ENCODE peak calls at places on chromosomes 11 and 22, in ten cellular contexts. H, W, E, C, V, T, F, I, A and X are unnamed samples.

GRCh38 chr11:93238956-93239355 is 41.2 kb upstream of the SLC36A4 start:
- DNase-seq in W (no peak), T (no peak), C (no peak), E (no peak), A (no peak), H (no peak), I (no peak), F (no peak), V (no peak), X (no peak)

GRCh38 chr11:107123022-107123421 is 104.7 kb upstream of the GUCY1A2 start:
- DNase-seq in W (no peak), F (no peak), H (no peak), A (no peak), I (no peak), C (no peak), E (no peak), V (no peak), T (no peak), X (no peak)

GRCh38 chr11:44621140-44621681 is 55.7 kb downstream of the CD82 start:
- DNase-seq in I (peak), E (peak), F (peak), W (peak), C (peak), A (peak), T (peak), H (peak), V (peak), X (peak)

GRCh38 chr11:63518548-63518947 is 12.7 kb downstream of the LGALS12 start:
- DNase-seq in T (no peak), W (no peak), H (peak), F (no peak), A (peak), E (no peak), V (no peak), I (no peak), C (peak), X (no peak)

GRCh38 chr22:40153186-40153585 is 24.5 kb upstream of the TNRC6B start:
- DNase-seq in E (no peak), F (no peak), W (no peak), C (no peak), V (peak), H (no peak), T (no peak), A (no peak), I (no peak), X (no peak)

GRCh38 chr22:40764743-40765441 is 54.3 kb downstream of the SLC25A17 start:
- DNase-seq in E (no peak), V (no peak), I (no peak), W (no peak), A (no peak), H (no peak), T (no peak), C (peak), F (no peak), X (no peak)

GRCh38 chr11:45816614-45817013 is 11.7 kb downstream of the SLC35C1 start:
- DNase-seq in F (no peak), C (no peak), E (no peak), W (peak), H (no peak), A (no peak), I (no peak), V (peak), T (no peak), X (no peak)

GRCh38 chr11:94553938-94554337 is 10.2 kb downstream of the FUT4 start:
- DNase-seq in A (peak), H (peak), I (no peak), T (no peak), C (no peak), W (no peak), V (no peak), F (no peak), E (no peak), X (no peak)

GRCh38 chr11:4672470-4672869 is 25.2 kb downstream of the OR51E2 start:
- DNase-seq in E (no peak), A (no peak), H (no peak), V (no peak), W (no peak), F (no peak), C (no peak), T (no peak), I (no peak), X (no peak)

GRCh38 chr22:39493759-39494158 is 8.3 kb upstream of the MIEF1 start:
- DNase-seq in F (no peak), E (no peak), C (peak), A (peak), V (no peak), T (no peak), H (peak), W (no peak), I (peak), X (no peak)

GRCh38 chr11:125802387-125802786 is 14.5 kb downstream of the PATE3 start:
- DNase-seq in W (no peak), F (no peak), A (no peak), V (no peak), H (no peak), T (no peak), E (no peak), C (no peak), I (no peak), X (no peak)

GRCh38 chr11:67057410-67057757 is 737 bp downstream of the RHOD start:
- DNase-seq in V (no peak), E (no peak), W (no peak), T (no peak), I (no peak), F (no peak), H (no peak), A (no peak), C (no peak), X (no peak)

GRCh38 chr11:128493570-128493965 is 93.8 kb downstream of the ETS1 start:
- DNase-seq in F (no peak), C (no peak), T (no peak), I (no peak), W (no peak), H (no peak), E (no peak), A (peak), V (no peak), X (no peak)

GRCh38 chr11:1226226-1226961 is 3.5 kb downstream of the MUC5B start:
- DNase-seq in A (no peak), H (no peak), I (peak), W (peak), T (no peak), V (peak), F (peak), C (no peak), E (peak), X (no peak)

GRCh38 chr22:31289335-31289734 is 3.0 kb downstream of the PIK3IP1 start:
- DNase-seq in I (no peak), F (no peak), A (no peak), H (no peak), C (no peak), W (no peak), E (no peak), V (no peak), T (no peak), X (no peak)

GRCh38 chr11:18230859-18231258 is 5.7 kb downstream of the SAA4 start:
- DNase-seq in H (no peak), F (no peak), A (no peak), V (no peak), T (no peak), I (no peak), W (no peak), C (no peak), E (no peak), X (no peak)

GRCh38 chr22:36355362-36355761 is 32.4 kb downstream of the MYH9 start:
- DNase-seq in F (no peak), I (no peak), V (no peak), H (no peak), T (no peak), C (peak), A (no peak), E (no peak), W (no peak), X (no peak)

GRCh38 chr11:59776210-59777066 is 21.3 kb downstream of the STX3 start:
- DNase-seq in T (no peak), W (no peak), F (no peak), E (no peak), C (no peak), H (peak), I (no peak), V (no peak), A (peak), X (no peak)

DNA sequence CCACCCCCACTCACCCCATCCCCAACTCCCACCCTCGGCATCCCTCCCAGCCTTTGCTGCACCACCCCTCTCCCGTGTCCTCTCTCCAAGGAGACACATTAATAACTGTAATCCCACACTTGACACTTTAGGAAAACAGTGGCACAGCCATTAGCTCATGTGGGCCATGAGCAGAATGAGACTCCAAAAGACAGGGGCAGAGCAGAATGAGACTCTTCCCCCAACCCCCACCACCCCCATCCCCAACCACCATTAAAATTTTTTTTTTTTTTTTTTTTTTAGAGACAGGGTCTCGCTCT is 6.2 kb upstream of the SLCO2B1 start:
- DNase-seq in C (no peak), E (no peak), W (no peak), H (no peak), A (no peak), I (no peak), V (no peak), F (no peak), T (no peak), X (no peak)
- TF ChIP-seq CTCF in C (no peak), E (no peak), W (no peak), H (no peak), A (no peak), I (no peak), V (no peak), F (no peak), T (no peak), X (no peak)

GRCh38 chr22:33025675-33026074 is 32.5 kb downstream of the SYN3 start:
- DNase-seq in T (no peak), C (no peak), E (no peak), A (no peak), W (no peak), H (no peak), I (no peak), V (no peak), F (no peak), X (no peak)

GRCh38 chr22:33034753-33035152 is 23.4 kb downstream of the SYN3 start:
- DNase-seq in H (no peak), E (no peak), T (no peak), F (no peak), W (peak), A (no peak), I (no peak), V (no peak), C (no peak), X (no peak)

GRCh38 chr22:33035276-33035863 is 22.8 kb downstream of the SYN3 start:
- DNase-seq in V (no peak), E (no peak), T (no peak), W (peak), H (no peak), F (no peak), I (no peak), A (no peak), C (no peak), X (no peak)

GRCh38 chr22:33028191-33028700 is 29.9 kb downstream of the SYN3 start:
- DNase-seq in I (no peak), T (no peak), C (no peak), A (no peak), E (no peak), F (no peak), W (peak), H (no peak), V (no peak), X (no peak)

DNA sequence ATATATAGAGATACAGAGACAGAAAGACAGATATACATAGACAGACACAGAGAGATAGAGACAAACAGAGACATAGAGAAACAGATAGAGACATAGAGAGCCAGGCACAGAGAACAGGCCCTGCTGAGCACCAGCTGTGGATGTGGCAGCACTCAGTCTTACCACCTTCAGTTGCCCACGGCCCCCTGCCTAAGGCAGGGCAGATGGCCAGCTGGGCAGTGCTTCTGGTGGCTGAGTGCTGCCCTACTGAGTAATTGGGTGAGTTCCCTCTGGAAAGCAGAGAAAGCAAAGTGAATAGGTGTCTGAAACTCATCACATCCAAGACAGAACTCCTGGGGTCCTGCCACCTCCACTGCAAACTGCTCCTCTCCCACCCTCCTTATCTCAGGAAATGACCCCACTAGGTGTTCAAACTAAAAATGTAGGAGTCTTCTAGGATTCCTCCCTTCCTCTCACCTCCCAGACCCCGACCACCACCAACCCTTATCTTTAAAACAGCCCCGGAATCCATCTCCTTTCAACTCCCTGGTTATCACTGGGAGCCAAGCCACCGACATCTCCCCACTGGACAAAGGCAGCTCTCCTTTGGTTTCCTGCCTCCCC is 27.2 kb downstream of the SYN3 start:
- DNase-seq in W (peak), I (no peak), A (no peak), V (no peak), C (no peak), H (no peak), T (no peak), F (no peak), E (no peak), X (no peak)
- TF ChIP-seq CTCF in W (no peak), I (no peak), A (no peak), V (no peak), C (no peak), H (no peak), T (no peak), F (no peak), E (no peak), X (no peak)

GRCh38 chr11:13836666-13837065 is 125.9 kb upstream of the SPON1 start:
- DNase-seq in W (no peak), T (no peak), H (no peak), F (no peak), C (no peak), E (no peak), V (no peak), I (no peak), A (no peak), X (no peak)

GRCh38 chr11:13831707-13832106 is 130.8 kb upstream of the SPON1 start:
- DNase-seq in T (no peak), C (no peak), E (no peak), F (no peak), A (peak), H (no peak), W (no peak), V (no peak), I (no peak), X (no peak)

GRCh38 chr11:13837286-13837685 is 125.2 kb upstream of the SPON1 start:
- DNase-seq in F (no peak), I (no peak), T (no peak), H (no peak), C (no peak), A (peak), V (no peak), W (no peak), E (no peak), X (no peak)

GRCh38 chr11:13834463-13834862 is 128.1 kb upstream of the SPON1 start:
- DNase-seq in A (no peak), H (no peak), V (peak), E (no peak), T (no peak), C (no peak), W (peak), F (no peak), I (no peak), X (peak)
- TF ChIP-seq CTCF in A (peak), H (peak), V (peak), E (peak), T (no peak), C (peak), W (peak), F (peak), I (peak), X (peak)

GRCh38 chr11:65911682-65912568 is 6.9 kb downstream of the C11orf68 start:
- DNase-seq in H (no peak), F (no peak), C (peak), T (no peak), A (peak), W (peak), V (peak), E (no peak), I (no peak), X (peak)
- TF ChIP-seq CTCF in H (peak), F (peak), C (peak), T (peak), A (peak), W (peak), V (peak), E (no peak), I (peak), X (peak)

GRCh38 chr11:121040614-121041002 is 16.7 kb downstream of the TBCEL start:
- DNase-seq in F (no peak), C (no peak), W (no peak), I (no peak), A (no peak), E (no peak), V (no peak), T (no peak), H (no peak), X (no peak)
- TF ChIP-seq CTCF in F (no peak), C (no peak), W (no peak), I (no peak), A (no peak), E (no peak), V (no peak), T (no peak), H (no peak), X (no peak)

DNA sequence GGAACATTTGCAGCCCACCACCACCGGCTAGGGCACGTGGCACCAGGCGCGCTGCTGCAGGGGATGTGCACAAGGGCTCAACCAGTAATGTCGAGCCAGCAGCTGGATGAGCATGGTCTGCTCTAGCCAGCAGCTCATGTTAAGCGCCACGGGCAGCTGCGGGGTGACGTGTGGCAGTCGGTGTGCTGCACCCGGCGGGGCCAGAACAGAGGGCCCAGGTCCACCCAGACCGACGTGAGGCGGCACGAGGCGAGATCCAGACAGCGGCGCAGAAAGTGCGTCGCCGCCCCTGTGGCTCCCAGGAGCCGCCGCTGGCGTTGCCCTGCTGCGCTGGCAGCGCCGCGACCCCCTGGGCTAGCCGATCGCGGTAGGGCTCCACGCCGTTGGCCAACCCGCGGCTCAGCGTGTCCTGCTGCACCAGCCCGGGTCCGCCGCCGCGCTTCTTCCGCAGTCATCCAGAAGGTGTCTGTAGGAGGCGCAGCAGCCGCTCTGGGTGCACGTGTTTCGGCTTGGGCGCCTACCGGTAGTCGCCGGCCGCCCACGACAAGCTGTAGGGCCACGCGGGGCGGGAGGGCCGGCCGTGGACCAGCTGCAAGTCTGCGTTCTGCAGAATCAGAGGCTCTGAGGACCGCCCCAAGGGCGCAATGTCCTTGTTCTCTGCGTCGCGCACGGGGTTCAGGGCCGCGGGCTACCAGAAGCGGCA is 4.6 kb upstream of the GALR3 start:
- DNase-seq in T (no peak), F (peak), E (no peak), W (peak), V (peak), A (peak), I (peak), H (peak), C (no peak), X (no peak)
- TF ChIP-seq CTCF in T (no peak), F (peak), E (no peak), W (peak), V (peak), A (peak), I (peak), H (peak), C (peak), X (peak)